ENCODE peak calls at places on chromosomes 1 and 21, in five cellular contexts. X, T, Y, E and F are unnamed samples.

GRCh38 chr1:65668368-65668767 is 124.3 kb upstream of the PDE4B start:
- DNase-seq in X (no peak), T (no peak), Y (no peak), E (no peak), F (no peak)

GRCh38 chr1:65163193-65163805 is 15.3 kb downstream of the AK4 start:
- DNase-seq in X (no peak), T (no peak), Y (no peak), E (no peak), F (no peak)

GRCh38 chr1:10650591-10651216 is 145.7 kb downstream of the CASZ1 start:
- DNase-seq in X (peak; percentile 63), T (no peak), Y (no peak), E (no peak), F (no peak)

GRCh38 chr1:21933397-21934248 is 3.5 kb downstream of the HSPG2 start:
- DNase-seq in X (no peak), T (no peak), Y (no peak), E (no peak), F (no peak)

GRCh38 chr1:192476802-192477298 is 98.7 kb upstream of the RGS1 start:
- DNase-seq in X (no peak), T (peak; percentile 69), Y (no peak), E (no peak), F (no peak)

GRCh38 chr1:174975764-174976163 is 24.0 kb upstream of the CACYBP start:
- DNase-seq in X (no peak), T (no peak), Y (no peak), E (no peak), F (no peak)

GRCh38 chr1:168320805-168321577 is 40.3 kb downstream of the TBX19 start:
- DNase-seq in X (no peak), T (peak; percentile 91), Y (peak; percentile 71), E (peak; percentile 23), F (peak; percentile 67)

GRCh38 chr1:179034720-179035119 is 9.0 kb downstream of the FAM20B start:
- DNase-seq in X (no peak), T (peak; percentile 88), Y (no peak), E (no peak), F (no peak)

GRCh38 chr1:36115200-36115669 is 9.8 kb downstream of the COL8A2 start:
- DNase-seq in X (no peak), T (peak; percentile 37), Y (no peak), E (no peak), F (no peak)

GRCh38 chr1:234884701-234885100 is 243.9 kb downstream of the TOMM20 start:
- DNase-seq in X (no peak), T (no peak), Y (no peak), E (no peak), F (no peak)

GRCh38 chr1:212794561-212795014 is 2.9 kb downstream of the TATDN3 start:
- DNase-seq in X (no peak), T (no peak), Y (no peak), E (peak; percentile 47), F (no peak)

GRCh38 chr1:157955269-157955668 is 38.2 kb upstream of the KIRREL1 start:
- DNase-seq in X (no peak), T (no peak), Y (no peak), E (no peak), F (no peak)

GRCh38 chr21:17786219-17787181 is 32.7 kb downstream of the C21orf91 start:
- DNase-seq in X (no peak), T (no peak), Y (no peak), E (peak; percentile 73), F (no peak)

GRCh38 chr1:2208309-2209239 is 14.0 kb upstream of the FAAP20 start:
- DNase-seq in X (no peak), T (peak; percentile 88), Y (no peak), E (peak; percentile 93), F (peak; percentile 74)

GRCh38 chr1:28928306-28928987 is 14.1 kb downstream of the EPB41 start:
- DNase-seq in X (peak; percentile 11), T (no peak), Y (no peak), E (no peak), F (no peak)

GRCh38 chr1:218827486-218827885 is 346.2 kb upstream of the LYPLAL1 start:
- DNase-seq in X (no peak), T (no peak), Y (no peak), E (no peak), F (no peak)

GRCh38 chr21:44890338-44890931 is 16.9 kb upstream of the PTTG1IP start:
- DNase-seq in X (no peak), T (no peak), Y (no peak), E (no peak), F (no peak)

GRCh38 chr1:12040457-12041051 is 21.3 kb downstream of the MIIP start:
- DNase-seq in X (no peak), T (peak; percentile 95), Y (no peak), E (no peak), F (no peak)

GRCh38 chr1:204834329-204834728 is 36.3 kb upstream of the NFASC start:
- DNase-seq in X (no peak), T (no peak), Y (no peak), E (no peak), F (no peak)

GRCh38 chr21:35509004-35509704 is 460.1 kb upstream of the RUNX1 start:
- DNase-seq in X (no peak), T (no peak), Y (no peak), E (no peak), F (no peak)

GRCh38 chr21:37601915-37602314 is 235.3 kb downstream of the DYRK1A start:
- DNase-seq in X (no peak), T (no peak), Y (no peak), E (no peak), F (no peak)

GRCh38 chr1:12556368-12556930 is 61.6 kb downstream of the DHRS3 start:
- DNase-seq in X (no peak), T (peak; percentile 93), Y (no peak), E (no peak), F (no peak)

GRCh38 chr1:169483500-169483966 is 2.2 kb downstream of the SLC19A2 start:
- DNase-seq in X (no peak), T (peak; percentile 79), Y (no peak), E (peak; percentile 72), F (no peak)

GRCh38 chr1:7541629-7542028 is 229.5 kb upstream of the VAMP3 start:
- DNase-seq in X (no peak), T (peak; percentile 94), Y (no peak), E (no peak), F (no peak)
- TF ChIP-seq CEBPB in X (no peak), T (no peak), Y (no peak), E (no peak), F (no peak)

GRCh38 chr1:163104405-163105099 is 35.4 kb downstream of the RGS4 start:
- DNase-seq in X (no peak), T (no peak), Y (no peak), E (no peak), F (no peak)
- H3K4me2 ChIP-seq in X (no peak overlapping the region), T (no peak overlapping the region), Y (no peak overlapping the region), E (no peak overlapping the region), F (no peak overlapping the region)

GRCh38 chr1:76374111-76374510 is 299.6 kb downstream of the ST6GALNAC3 start:
- DNase-seq in X (no peak), T (no peak), Y (no peak), E (no peak), F (no peak)
- TF ChIP-seq CEBPB in X (no peak), T (no peak), Y (no peak), E (no peak), F (no peak)

DNA sequence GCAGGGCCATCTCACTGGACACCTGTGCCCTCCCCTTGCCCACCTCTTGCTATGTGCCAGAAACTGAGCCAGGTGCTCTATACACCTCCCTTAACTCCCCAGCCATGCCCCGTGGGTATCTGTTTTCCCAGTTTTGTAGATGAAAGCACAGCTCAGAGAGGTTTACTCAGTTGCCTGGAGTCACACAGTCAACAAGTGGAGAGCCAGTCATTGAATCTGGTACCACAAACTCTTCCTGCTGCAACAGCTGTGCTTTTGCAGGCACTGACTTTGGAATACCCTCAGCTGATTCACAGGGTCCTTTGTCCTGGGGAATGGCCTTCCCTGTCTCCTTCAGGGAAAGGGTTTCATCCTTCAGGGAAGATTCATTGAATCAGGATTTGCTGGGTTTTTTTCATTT is 22.1 kb downstream of the PAX7 start:
- DNase-seq in X (no peak), T (no peak), Y (no peak), E (no peak), F (no peak)
- H3K4me2 ChIP-seq in X (peak overlapping the region; percentile 4), T (no peak overlapping the region), Y (no peak overlapping the region), E (no peak overlapping the region), F (no peak overlapping the region)

DNA sequence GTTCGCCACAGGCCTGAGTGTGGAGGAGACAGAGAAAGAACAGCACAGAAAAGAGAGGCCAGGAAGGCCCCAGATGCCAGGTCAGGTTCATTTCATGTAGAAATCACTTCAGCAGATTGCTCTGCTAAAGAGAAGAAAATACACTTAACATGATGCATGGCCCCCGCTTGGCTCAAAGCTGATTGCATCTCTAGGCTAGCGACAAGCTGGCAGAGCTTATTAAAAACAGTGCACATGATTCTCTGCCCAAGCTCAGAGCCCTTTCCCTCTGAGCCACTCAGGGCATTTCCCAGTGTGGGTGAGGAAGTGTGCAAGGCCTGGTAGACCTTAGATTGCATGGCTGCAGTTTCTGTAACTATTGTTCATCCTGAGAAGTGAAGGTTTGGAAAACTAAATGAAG is 3.3 kb upstream of the CAPN9 start:
- DNase-seq in X (no peak), T (no peak), Y (no peak), E (no peak), F (no peak)
- TF ChIP-seq CEBPB in X (no peak), T (no peak), Y (no peak), E (no peak), F (no peak)

DNA sequence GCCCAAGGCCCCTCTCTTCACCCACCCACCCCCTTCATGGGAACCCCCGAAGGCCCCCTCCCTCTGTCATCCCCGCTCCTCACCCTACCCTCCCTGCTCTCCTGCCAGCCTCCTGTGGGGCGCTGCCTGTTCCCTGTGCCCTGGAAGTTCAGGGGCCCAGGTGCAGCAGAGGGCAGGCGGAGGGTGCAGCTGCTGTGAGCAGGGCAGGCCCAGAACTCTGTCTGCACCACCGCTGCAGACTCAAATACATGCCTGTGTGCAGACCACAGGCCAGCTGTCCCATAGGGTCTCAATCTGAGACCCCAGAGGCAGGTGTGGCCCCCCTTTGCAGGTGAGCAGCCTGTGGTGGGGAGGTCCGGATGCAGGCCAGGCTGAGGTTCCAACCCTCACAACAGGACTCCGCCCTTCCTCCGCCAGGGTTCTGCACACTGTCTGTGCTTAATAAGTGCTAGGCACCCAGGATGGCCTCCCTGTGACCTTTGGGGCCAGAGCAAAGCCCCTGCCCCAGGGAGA is 62.5 kb downstream of the WNT9A start:
- DNase-seq in X (peak; percentile 46), T (no peak), Y (no peak), E (no peak), F (no peak)
- H3K4me2 ChIP-seq in X (no peak overlapping the region), T (no peak overlapping the region), Y (peak overlapping the region; percentile 68), E (no peak overlapping the region), F (peak overlapping the region; percentile 37)

GRCh38 chr1:167262820-167263219 is 42.1 kb downstream of the POU2F1 start:
- DNase-seq in X (no peak), T (no peak), Y (no peak), E (no peak), F (no peak)
- TF ChIP-seq CEBPB in X (no peak), T (no peak), Y (no peak), E (no peak), F (no peak)